ENCODE peak calls at places on chromosomes 1 and 21, in nine cellular contexts. One of them, this sample, is unnamed.

GRCh38 chr1:182340233-182341058 is 51.1 kb downstream of the GLUL start:
- DNase-seq in breast epithelium: peak; percentile 27
- DNase-seq in NB4: peak; percentile 7
- DNase-seq in endothelial cell of umbilical vein: no peak
- DNase-seq in tibial nerve: no peak
- DNase-seq in lower leg skin: peak; percentile 82
- DNase-seq in spleen: no peak
- DNase-seq in HCT116: no peak
- DNase-seq in GM12878: no peak
- DNase-seq in this sample: no peak

GRCh38 chr1:161390559-161390858 is 22.8 kb upstream of the CFAP126 start:
- DNase-seq in breast epithelium: no peak
- DNase-seq in NB4: no peak
- DNase-seq in endothelial cell of umbilical vein: no peak
- DNase-seq in tibial nerve: no peak
- DNase-seq in lower leg skin: no peak
- DNase-seq in spleen: no peak
- DNase-seq in HCT116: no peak
- DNase-seq in GM12878: no peak
- DNase-seq in this sample: no peak

GRCh38 chr21:41207401-41208388 is 39.7 kb downstream of the BACE2 start:
- DNase-seq in breast epithelium: peak; percentile 70
- DNase-seq in NB4: no peak
- DNase-seq in endothelial cell of umbilical vein: peak; percentile 80
- DNase-seq in tibial nerve: peak; percentile 49
- DNase-seq in lower leg skin: no peak
- DNase-seq in spleen: no peak
- DNase-seq in HCT116: no peak
- DNase-seq in GM12878: no peak
- DNase-seq in this sample: no peak

GRCh38 chr1:84877592-84877991 is 15.4 kb downstream of the LPAR3 start:
- DNase-seq in breast epithelium: no peak
- DNase-seq in NB4: no peak
- DNase-seq in endothelial cell of umbilical vein: no peak
- DNase-seq in tibial nerve: no peak
- DNase-seq in lower leg skin: no peak
- DNase-seq in spleen: no peak
- DNase-seq in HCT116: no peak
- DNase-seq in GM12878: no peak
- DNase-seq in this sample: no peak

GRCh38 chr1:148315081-148315811 is 163.2 kb upstream of the NBPF11 start:
- DNase-seq in breast epithelium: no peak
- DNase-seq in NB4: no peak
- DNase-seq in endothelial cell of umbilical vein: no peak
- DNase-seq in tibial nerve: no peak
- DNase-seq in lower leg skin: no peak
- DNase-seq in spleen: no peak
- DNase-seq in HCT116: no peak
- DNase-seq in GM12878: peak; percentile 38
- DNase-seq in this sample: no peak

GRCh38 chr1:231311696-231312095 is 26.0 kb downstream of the EXOC8 start:
- DNase-seq in breast epithelium: no peak
- DNase-seq in NB4: no peak
- DNase-seq in endothelial cell of umbilical vein: no peak
- DNase-seq in tibial nerve: no peak
- DNase-seq in lower leg skin: peak; percentile 46
- DNase-seq in spleen: no peak
- DNase-seq in HCT116: no peak
- DNase-seq in GM12878: no peak
- DNase-seq in this sample: no peak

GRCh38 chr1:153506386-153506785 is 29.4 kb downstream of the S100A6 start:
- DNase-seq in breast epithelium: no peak
- DNase-seq in NB4: no peak
- DNase-seq in endothelial cell of umbilical vein: no peak
- DNase-seq in tibial nerve: no peak
- DNase-seq in lower leg skin: no peak
- DNase-seq in spleen: no peak
- DNase-seq in HCT116: no peak
- DNase-seq in GM12878: no peak
- DNase-seq in this sample: no peak

GRCh38 chr1:202029727-202030126 is 19.3 kb downstream of the ELF3 start:
- DNase-seq in breast epithelium: no peak
- DNase-seq in NB4: no peak
- DNase-seq in endothelial cell of umbilical vein: no peak
- DNase-seq in tibial nerve: no peak
- DNase-seq in lower leg skin: no peak
- DNase-seq in spleen: no peak
- DNase-seq in HCT116: no peak
- DNase-seq in GM12878: no peak
- DNase-seq in this sample: no peak

GRCh38 chr21:45846373-45847160 is 135.0 kb upstream of the COL6A1 start:
- DNase-seq in breast epithelium: peak; percentile 59
- DNase-seq in NB4: no peak
- DNase-seq in endothelial cell of umbilical vein: no peak
- DNase-seq in tibial nerve: peak; percentile 22
- DNase-seq in lower leg skin: peak; percentile 87
- DNase-seq in spleen: no peak
- DNase-seq in HCT116: no peak
- DNase-seq in GM12878: no peak
- DNase-seq in this sample: no peak

GRCh38 chr1:98133151-98133550 is 212.3 kb upstream of the DPYD start:
- DNase-seq in breast epithelium: no peak
- DNase-seq in NB4: no peak
- DNase-seq in endothelial cell of umbilical vein: no peak
- DNase-seq in tibial nerve: no peak
- DNase-seq in lower leg skin: no peak
- DNase-seq in spleen: no peak
- DNase-seq in HCT116: no peak
- DNase-seq in GM12878: no peak
- DNase-seq in this sample: no peak

GRCh38 chr1:91997607-91998195 is 32.1 kb upstream of the EPHX4 start:
- DNase-seq in breast epithelium: no peak
- DNase-seq in NB4: peak; percentile 71
- DNase-seq in endothelial cell of umbilical vein: peak; percentile 59
- DNase-seq in tibial nerve: no peak
- DNase-seq in lower leg skin: no peak
- DNase-seq in spleen: no peak
- DNase-seq in HCT116: peak; percentile 33
- DNase-seq in GM12878: peak; percentile 1
- DNase-seq in this sample: peak; percentile 63

GRCh38 chr1:29649375-29650040 is 413.2 kb downstream of the PTPRU start:
- DNase-seq in breast epithelium: no peak
- DNase-seq in NB4: no peak
- DNase-seq in endothelial cell of umbilical vein: no peak
- DNase-seq in tibial nerve: no peak
- DNase-seq in lower leg skin: peak; percentile 48
- DNase-seq in spleen: no peak
- DNase-seq in HCT116: no peak
- DNase-seq in GM12878: no peak
- DNase-seq in this sample: no peak

GRCh38 chr1:39672551-39672947 is 642 bp upstream of the NT5C1A start:
- DNase-seq in breast epithelium: no peak
- DNase-seq in NB4: no peak
- DNase-seq in endothelial cell of umbilical vein: peak; percentile 13
- DNase-seq in tibial nerve: no peak
- DNase-seq in lower leg skin: no peak
- DNase-seq in spleen: no peak
- DNase-seq in HCT116: no peak
- DNase-seq in GM12878: no peak
- DNase-seq in this sample: peak; percentile 17

GRCh38 chr1:85661767-85662166 is 46.5 kb downstream of the ZNHIT6 start:
- DNase-seq in breast epithelium: no peak
- DNase-seq in NB4: no peak
- DNase-seq in endothelial cell of umbilical vein: no peak
- DNase-seq in tibial nerve: no peak
- DNase-seq in lower leg skin: no peak
- DNase-seq in spleen: no peak
- DNase-seq in HCT116: no peak
- DNase-seq in GM12878: no peak
- DNase-seq in this sample: no peak

GRCh38 chr1:117013310-117013850 is 11.8 kb downstream of the CD101 start:
- DNase-seq in breast epithelium: peak; percentile 44
- DNase-seq in NB4: no peak
- DNase-seq in endothelial cell of umbilical vein: no peak
- DNase-seq in tibial nerve: no peak
- DNase-seq in lower leg skin: no peak
- DNase-seq in spleen: no peak
- DNase-seq in HCT116: no peak
- DNase-seq in GM12878: no peak
- DNase-seq in this sample: no peak

DNA sequence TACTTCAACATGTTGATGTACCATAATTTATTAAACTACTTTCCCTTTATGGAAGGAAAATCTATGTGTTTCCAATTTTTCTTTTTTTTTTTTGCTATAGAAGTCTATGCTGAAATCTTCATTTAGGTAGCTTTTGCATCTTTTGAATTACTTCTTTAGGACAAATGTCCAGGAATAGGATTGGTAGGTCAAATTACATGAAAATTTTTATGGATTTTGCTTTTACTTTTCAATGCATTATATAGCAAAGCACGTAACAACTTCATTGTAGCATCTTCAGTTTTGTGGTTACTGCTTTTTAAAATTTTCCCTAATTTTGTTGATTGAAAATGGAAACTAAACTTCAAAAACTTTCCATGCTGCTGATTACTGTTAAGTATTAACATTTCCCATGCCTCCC is 12.0 kb upstream of the PLA2G2C start:
- DNase-seq in breast epithelium: no peak
- DNase-seq in NB4: no peak
- DNase-seq in endothelial cell of umbilical vein: no peak
- DNase-seq in tibial nerve: no peak
- DNase-seq in lower leg skin: no peak
- DNase-seq in spleen: no peak
- DNase-seq in HCT116: no peak
- DNase-seq in GM12878: no peak
- DNase-seq in this sample: no peak
- TF ChIP-seq POLR2A in breast epithelium: no peak
- TF ChIP-seq POLR2A in NB4: no peak
- TF ChIP-seq POLR2A in endothelial cell of umbilical vein: no peak
- TF ChIP-seq POLR2A in tibial nerve: no peak
- TF ChIP-seq POLR2A in lower leg skin: no peak
- TF ChIP-seq POLR2A in spleen: no peak
- TF ChIP-seq POLR2A in HCT116: no peak
- TF ChIP-seq POLR2A in GM12878: no peak
- TF ChIP-seq POLR2A in this sample: no peak

GRCh38 chr1:200738733-200739498 is at the start of gene CAMSAP2:
- DNase-seq in breast epithelium: peak; percentile 83
- DNase-seq in NB4: peak; percentile 74
- DNase-seq in endothelial cell of umbilical vein: peak; percentile 90
- DNase-seq in tibial nerve: peak; percentile 77
- DNase-seq in lower leg skin: peak; percentile 97
- DNase-seq in spleen: peak; percentile 91
- DNase-seq in HCT116: peak; percentile 34
- DNase-seq in GM12878: no peak
- DNase-seq in this sample: peak; percentile 14
- TF ChIP-seq POLR2A in breast epithelium: peak; percentile 86
- TF ChIP-seq POLR2A in NB4: no peak
- TF ChIP-seq POLR2A in endothelial cell of umbilical vein: peak; percentile 81
- TF ChIP-seq POLR2A in tibial nerve: peak; percentile 89
- TF ChIP-seq POLR2A in lower leg skin: no peak
- TF ChIP-seq POLR2A in spleen: peak; percentile 62
- TF ChIP-seq POLR2A in HCT116: peak; percentile 53
- TF ChIP-seq POLR2A in GM12878: peak; percentile 71
- TF ChIP-seq POLR2A in this sample: no peak

GRCh38 chr1:155277070-155277895 is at the start of gene HCN3:
- DNase-seq in breast epithelium: peak; percentile 95
- DNase-seq in NB4: peak; percentile 94
- DNase-seq in endothelial cell of umbilical vein: peak; percentile 97
- DNase-seq in tibial nerve: peak; percentile 96
- DNase-seq in lower leg skin: peak; percentile 100
- DNase-seq in spleen: peak; percentile 97
- DNase-seq in HCT116: peak; percentile 94
- DNase-seq in GM12878: peak; percentile 79
- DNase-seq in this sample: peak; percentile 96
- TF ChIP-seq POLR2A in breast epithelium: no peak
- TF ChIP-seq POLR2A in NB4: no peak
- TF ChIP-seq POLR2A in endothelial cell of umbilical vein: no peak
- TF ChIP-seq POLR2A in tibial nerve: no peak
- TF ChIP-seq POLR2A in lower leg skin: no peak
- TF ChIP-seq POLR2A in spleen: no peak
- TF ChIP-seq POLR2A in HCT116: no peak
- TF ChIP-seq POLR2A in GM12878: no peak
- TF ChIP-seq POLR2A in this sample: peak; percentile 48

GRCh38 chr21:43659136-43660000 is at the start of the genes HSF2BP and RRP1B:
- DNase-seq in breast epithelium: peak; percentile 67
- DNase-seq in NB4: peak; percentile 90
- DNase-seq in endothelial cell of umbilical vein: peak; percentile 80
- DNase-seq in tibial nerve: peak; percentile 71
- DNase-seq in lower leg skin: peak; percentile 94
- DNase-seq in spleen: peak; percentile 95
- DNase-seq in HCT116: peak; percentile 41
- DNase-seq in GM12878: no peak
- DNase-seq in this sample: peak; percentile 94
- TF ChIP-seq POLR2A in breast epithelium: no peak
- TF ChIP-seq POLR2A in NB4: peak; percentile 90
- TF ChIP-seq POLR2A in endothelial cell of umbilical vein: peak; percentile 86
- TF ChIP-seq POLR2A in tibial nerve: peak; percentile 75
- TF ChIP-seq POLR2A in lower leg skin: no peak
- TF ChIP-seq POLR2A in spleen: peak; percentile 21
- TF ChIP-seq POLR2A in HCT116: peak; percentile 86
- TF ChIP-seq POLR2A in GM12878: peak; percentile 92
- TF ChIP-seq POLR2A in this sample: peak; percentile 78